ENCODE peak calls at places on chromosomes 16 and 17, in six cellular contexts. T is fibroblast of pulmonary artery, G is body of pancreas, R is HepG2, Q is fibroblast of the aortic adventitia, S is nucleus accumbens. N is an unnamed sample.

GRCh38 chr16:49593423-49594040 is 219.9 kb downstream of the C16orf78 start:
- DNase-seq in T (no peak), G (no peak), R (no peak), Q (no peak), S (no peak), N (no peak)

GRCh38 chr17:77002103-77003045 is 134.2 kb downstream of the MGAT5B start:
- DNase-seq in T (peak; percentile 66), G (no peak), R (peak; percentile 100), Q (peak; percentile 38), S (no peak), N (no peak)

GRCh38 chr17:67358612-67359011 is 7.8 kb downstream of the PSMD12 start:
- DNase-seq in T (no peak), G (no peak), R (no peak), Q (no peak), S (no peak), N (no peak)

GRCh38 chr17:59426031-59426430 is 94.6 kb downstream of the YPEL2 start:
- DNase-seq in T (no peak), G (no peak), R (no peak), Q (no peak), S (no peak), N (no peak)

GRCh38 chr16:4253394-4254150 is 11.7 kb upstream of the SRL start:
- DNase-seq in T (peak; percentile 100), G (peak; percentile 100), R (peak; percentile 97), Q (peak; percentile 99), S (peak; percentile 98), N (peak; percentile 93)

GRCh38 chr17:31579265-31579664 is 187.8 kb downstream of the RAB11FIP4 start:
- DNase-seq in T (peak; percentile 55), G (no peak), R (no peak), Q (no peak), S (no peak), N (no peak)

GRCh38 chr16:74954763-74955162 is 30.2 kb downstream of the WDR59 start:
- DNase-seq in T (no peak), G (no peak), R (no peak), Q (no peak), S (no peak), N (no peak)

GRCh38 chr17:42284566-42284965 is 3.7 kb upstream of the STAT5A start:
- DNase-seq in T (no peak), G (peak; percentile 4), R (no peak), Q (no peak), S (no peak), N (no peak)

GRCh38 chr16:3274490-3274889 is 8.8 kb upstream of the ZNF263 start:
- DNase-seq in T (no peak), G (no peak), R (peak; percentile 91), Q (no peak), S (no peak), N (no peak)

GRCh38 chr17:69061901-69062556 is 1.3 kb upstream of the ABCA9 start:
- DNase-seq in T (peak; percentile 31), G (no peak), R (no peak), Q (peak; percentile 64), S (no peak), N (no peak)

GRCh38 chr17:77444653-77445029 is 303.9 kb downstream of the SEC14L1 start:
- DNase-seq in T (peak; percentile 68), G (no peak), R (no peak), Q (peak; percentile 71), S (no peak), N (no peak)

GRCh38 chr16:84667600-84668309 is 19.4 kb downstream of the KLHL36 start:
- DNase-seq in T (no peak), G (no peak), R (no peak), Q (no peak), S (no peak), N (no peak)

GRCh38 chr16:56824335-56824734 is 40.7 kb upstream of the SLC12A3 start:
- DNase-seq in T (no peak), G (no peak), R (peak; percentile 53), Q (no peak), S (peak; percentile 26), N (no peak)

GRCh38 chr16:27720731-27721547 is 171.0 kb downstream of the KATNIP start:
- DNase-seq in T (no peak), G (no peak), R (no peak), Q (peak; percentile 11), S (peak; percentile 69), N (no peak)

GRCh38 chr17:55413825-55414489 is 7.7 kb downstream of the MMD start:
- DNase-seq in T (no peak), G (no peak), R (no peak), Q (no peak), S (no peak), N (no peak)

GRCh38 chr16:87000007-87000406 is 317.2 kb downstream of the C16orf95 start:
- DNase-seq in T (no peak), G (no peak), R (peak; percentile 77), Q (no peak), S (no peak), N (no peak)

GRCh38 chr17:63358111-63358839 is 87.8 kb downstream of the CYB561 start:
- DNase-seq in T (peak; percentile 82), G (no peak), R (no peak), Q (peak; percentile 90), S (no peak), N (no peak)

GRCh38 chr16:4904108-4904941 is 32.6 kb downstream of the PPL start:
- DNase-seq in T (no peak), G (no peak), R (no peak), Q (no peak), S (no peak), N (no peak)

GRCh38 chr16:1428511-1428910 is 2.4 kb upstream of the PERCC1 start:
- DNase-seq in T (peak; percentile 10), G (no peak), R (no peak), Q (peak; percentile 12), S (no peak), N (no peak)

GRCh38 chr17:8418471-8418870 is 17.2 kb upstream of the NDEL1 start:
- DNase-seq in T (no peak), G (no peak), R (no peak), Q (no peak), S (no peak), N (no peak)

GRCh38 chr16:51382215-51382614 is 231.1 kb upstream of the SALL1 start:
- DNase-seq in T (no peak), G (peak; percentile 39), R (peak; percentile 16), Q (no peak), S (no peak), N (no peak)

N was measured in HuH-7.